ENCODE peak calls at places on chromosome 6, in five cellular contexts. G, T, S, D and X are unnamed samples.

GRCh38 chr6:147177286-147177685 is 26.9 kb upstream of the STXBP5 start:
- DNase-seq in G (no peak), T (no peak), S (no peak), D (no peak), X (no peak)

GRCh38 chr6:132650413-132650812 is 8.6 kb downstream of the TAAR1 start:
- DNase-seq in G (no peak), T (no peak), S (no peak), D (no peak), X (no peak)

GRCh38 chr6:106413016-106413415 is 52.5 kb downstream of the CRYBG1 start:
- DNase-seq in G (no peak), T (no peak), S (no peak), D (no peak), X (no peak)

GRCh38 chr6:37538107-37538506 is 38.4 kb upstream of the CCDC167 start:
- DNase-seq in G (peak; percentile 36), T (no peak), S (no peak), D (peak; percentile 43), X (no peak)

GRCh38 chr6:134034951-134035822 is 17.2 kb downstream of the SLC2A12 start:
- DNase-seq in G (peak; percentile 19), T (no peak), S (no peak), D (no peak), X (no peak)

GRCh38 chr6:69285054-69285453 is 511.8 kb downstream of the LMBRD1 start:
- DNase-seq in G (no peak), T (no peak), S (no peak), D (no peak), X (no peak)

GRCh38 chr6:90458353-90459224 is 128.3 kb downstream of the MAP3K7 start:
- DNase-seq in G (peak; percentile 49), T (peak; percentile 90), S (no peak), D (no peak), X (no peak)

GRCh38 chr6:82441047-82441770 is 77.6 kb downstream of the TPBG start:
- DNase-seq in G (no peak), T (no peak), S (no peak), D (no peak), X (no peak)

GRCh38 chr6:36636283-36636682 is 42.1 kb downstream of the SRSF3 start:
- DNase-seq in G (no peak), T (no peak), S (no peak), D (no peak), X (no peak)

GRCh38 chr6:70763754-70764153 is 96.1 kb downstream of the SMAP1 start:
- DNase-seq in G (peak; percentile 27), T (no peak), S (no peak), D (no peak), X (peak; percentile 2)

GRCh38 chr6:3390698-3391097 is 66.2 kb downstream of the SLC22A23 start:
- DNase-seq in G (peak; percentile 98), T (no peak), S (peak; percentile 47), D (peak; percentile 12), X (no peak)

GRCh38 chr6:31822038-31822821 is 5.3 kb upstream of the HSPA1B start:
- DNase-seq in G (peak; percentile 90), T (peak; percentile 70), S (peak; percentile 93), D (peak; percentile 87), X (no peak)

GRCh38 chr6:142378138-142378875 is 76.5 kb downstream of the ADGRG6 start:
- DNase-seq in G (peak; percentile 72), T (no peak), S (peak; percentile 61), D (peak; percentile 83), X (peak; percentile 83)

GRCh38 chr6:68196645-68197044 is 438.4 kb upstream of the ADGRB3 start:
- DNase-seq in G (peak; percentile 0), T (no peak), S (peak; percentile 59), D (peak; percentile 12), X (no peak)

GRCh38 chr6:72976389-72976900 is 248.9 kb downstream of the KHDC1L start:
- DNase-seq in G (peak; percentile 8), T (no peak), S (no peak), D (no peak), X (no peak)

GRCh38 chr6:12577124-12577845 is 139.3 kb upstream of the PHACTR1 start:
- DNase-seq in G (no peak), T (no peak), S (no peak), D (no peak), X (peak; percentile 87)

GRCh38 chr6:126308367-126308766 is 31.5 kb upstream of the CENPW start:
- DNase-seq in G (no peak), T (no peak), S (no peak), D (no peak), X (no peak)

GRCh38 chr6:53151676-53152075 is 3.0 kb upstream of the GCM1 start:
- DNase-seq in G (peak; percentile 9), T (peak; percentile 15), S (peak; percentile 38), D (peak; percentile 25), X (no peak)

GRCh38 chr6:121961726-121962125 is 437.7 kb upstream of the HSF2 start:
- DNase-seq in G (no peak), T (no peak), S (no peak), D (no peak), X (no peak)

GRCh38 chr6:76706086-76706485 is 633.6 kb upstream of the IMPG1 start:
- DNase-seq in G (no peak), T (no peak), S (no peak), D (no peak), X (no peak)

GRCh38 chr6:72941263-72941662 is 284.0 kb downstream of the KHDC1L start:
- DNase-seq in G (no peak), T (no peak), S (no peak), D (no peak), X (no peak)

GRCh38 chr6:103367212-103367611 is 1492.5 kb downstream of the HACE1 start:
- DNase-seq in G (no peak), T (no peak), S (no peak), D (no peak), X (no peak)

GRCh38 chr6:82160255-82160990 is 87.1 kb downstream of the IBTK start:
- DNase-seq in G (no peak), T (no peak), S (no peak), D (no peak), X (no peak)

GRCh38 chr6:121817141-121817540 is 381.7 kb downstream of the GJA1 start:
- DNase-seq in G (peak; percentile 36), T (no peak), S (no peak), D (peak; percentile 6), X (no peak)

GRCh38 chr6:21107796-21108195 is 485.8 kb upstream of the SOX4 start:
- DNase-seq in G (no peak), T (no peak), S (no peak), D (no peak), X (no peak)

GRCh38 chr6:18432180-18432579 is 45.0 kb downstream of the RNF144B start:
- DNase-seq in G (peak; percentile 68), T (no peak), S (peak; percentile 30), D (no peak), X (no peak)

GRCh38 chr6:160365117-160365516 is 16.9 kb downstream of the SLC22A3 start:
- DNase-seq in G (no peak), T (no peak), S (no peak), D (no peak), X (no peak)

GRCh38 chr6:44007818-44008660 is 119.2 kb downstream of the MRPL14 start:
- DNase-seq in G (no peak), T (no peak), S (no peak), D (no peak), X (no peak)

GRCh38 chr6:81997091-81997926 is 244.8 kb upstream of the TENT5A start:
- DNase-seq in G (peak; percentile 94), T (no peak), S (peak; percentile 65), D (no peak), X (no peak)

GRCh38 chr6:138246650-138247440 is 28.6 kb upstream of the PBOV1 start:
- DNase-seq in G (no peak), T (no peak), S (no peak), D (no peak), X (no peak)

GRCh38 chr6:13767121-13767794 is 47.1 kb downstream of the MCUR1 start:
- DNase-seq in G (peak; percentile 72), T (peak; percentile 38), S (no peak), D (no peak), X (no peak)

GRCh38 chr6:25922301-25922700 is 8.2 kb downstream of the SLC17A2 start:
- DNase-seq in G (peak; percentile 71), T (no peak), S (no peak), D (no peak), X (no peak)

GRCh38 chr6:6622557-6622956 is 34.0 kb downstream of the LY86 start:
- DNase-seq in G (no peak), T (no peak), S (no peak), D (no peak), X (no peak)

GRCh38 chr6:39995633-39996032 is 61.4 kb upstream of the MOCS1 start:
- DNase-seq in G (no peak), T (no peak), S (no peak), D (no peak), X (no peak)

GRCh38 chr6:111445786-111446395 is 37.1 kb downstream of the REV3L start:
- DNase-seq in G (no peak), T (no peak), S (no peak), D (no peak), X (no peak)

GRCh38 chr6:1636971-1637871 is 27.5 kb downstream of the FOXC1 start:
- DNase-seq in G (no peak), T (no peak), S (peak; percentile 53), D (peak; percentile 13), X (no peak)

GRCh38 chr6:126812651-126813050 is 305.8 kb upstream of the RSPO3 start:
- DNase-seq in G (peak; percentile 12), T (no peak), S (peak; percentile 3), D (no peak), X (no peak)

GRCh38 chr6:116465246-116465645 is 4.1 kb downstream of the CALHM6 start:
- DNase-seq in G (no peak), T (no peak), S (no peak), D (no peak), X (no peak)

GRCh38 chr6:91135406-91135805 is 548.5 kb upstream of the MAP3K7 start:
- DNase-seq in G (no peak), T (no peak), S (no peak), D (no peak), X (no peak)